ENCODE peak calls at places on chromosomes 16 and 17, in four cellular contexts. Z, I, L and K are unnamed samples.

GRCh38 chr16:80051040-80051439 is 450.5 kb upstream of the MAF start:
- DNase-seq in Z (no peak), I (no peak), L (no peak), K (no peak)

GRCh38 chr16:20883554-20884239 is 16.5 kb downstream of the DCUN1D3 start:
- DNase-seq in Z (peak), I (no peak), L (no peak), K (no peak)

GRCh38 chr17:44924107-44924544 is 8.8 kb upstream of the GFAP start:
- DNase-seq in Z (no peak), I (no peak), L (no peak), K (no peak)

GRCh38 chr17:33016920-33017319 is 25.3 kb downstream of the SPACA3 start:
- DNase-seq in Z (no peak), I (no peak), L (no peak), K (no peak)

GRCh38 chr17:15081008-15081407 is 184.1 kb downstream of the PMP22 start:
- DNase-seq in Z (no peak), I (no peak), L (no peak), K (no peak)

GRCh38 chr16:57284206-57284951 is at the start of gene PLLP:
- DNase-seq in Z (no peak), I (no peak), L (peak), K (peak)

GRCh38 chr17:83203472-83204221 is 124.2 kb downstream of the METRNL start:
- DNase-seq in Z (peak), I (no peak), L (no peak), K (peak)

GRCh38 chr17:78127888-78128615 is 503 bp downstream of the TMC6 start:
- DNase-seq in Z (no peak), I (no peak), L (no peak), K (no peak)

GRCh38 chr16:85699224-85699558 is 10.4 kb upstream of the GINS2 start:
- DNase-seq in Z (no peak), I (no peak), L (no peak), K (no peak)

GRCh38 chr17:29760771-29761682 is 138.3 kb upstream of the CORO6 start:
- DNase-seq in Z (peak), I (peak), L (peak), K (peak)

GRCh38 chr16:81403601-81404391 is 40.8 kb upstream of the CMIP start:
- DNase-seq in Z (peak), I (no peak), L (peak), K (peak)

GRCh38 chr17:45382982-45383381 is 49.7 kb downstream of the ARHGAP27 start:
- DNase-seq in Z (no peak), I (no peak), L (no peak), K (no peak)

GRCh38 chr17:60142872-60143499 is 6.8 kb upstream of the CA4 start:
- DNase-seq in Z (peak), I (peak), L (peak), K (peak)

GRCh38 chr17:71821512-71821911 is 299.3 kb upstream of the SOX9 start:
- DNase-seq in Z (peak), I (no peak), L (no peak), K (no peak)

GRCh38 chr16:27735031-27735430 is 185.1 kb downstream of the KATNIP start:
- DNase-seq in Z (no peak), I (no peak), L (no peak), K (no peak)

GRCh38 chr17:81251943-81252301 is 12.8 kb downstream of the NDUFAF8 start:
- DNase-seq in Z (no peak), I (no peak), L (no peak), K (no peak)

GRCh38 chr17:46191332-46192210 is 1.7 kb downstream of the KANSL1 start:
- DNase-seq in Z (no peak), I (no peak), L (peak), K (peak)

GRCh38 chr17:60421273-60422161 is 772 bp upstream of the CHCT1 start:
- DNase-seq in Z (peak), I (no peak), L (peak), K (peak)

GRCh38 chr17:21287703-21288449 is 3.4 kb downstream of the MAP2K3 start:
- DNase-seq in Z (peak), I (peak), L (peak), K (peak)

GRCh38 chr17:58414596-58414997 is 2.7 kb downstream of the RNF43 start:
- DNase-seq in Z (no peak), I (no peak), L (no peak), K (no peak)

GRCh38 chr17:58416937-58417299 is 416 bp downstream of the RNF43 start:
- DNase-seq in Z (no peak), I (no peak), L (no peak), K (no peak)

GRCh38 chr17:58413684-58414083 is 3.6 kb downstream of the RNF43 start:
- DNase-seq in Z (no peak), I (no peak), L (no peak), K (no peak)

GRCh38 chr17:58416396-58416795 is 938 bp downstream of the RNF43 start:
- DNase-seq in Z (no peak), I (no peak), L (no peak), K (no peak)

GRCh38 chr17:58415371-58416055 is 1.8 kb downstream of the RNF43 start:
- DNase-seq in Z (no peak), I (no peak), L (no peak), K (no peak)
- H3K4me3 ChIP-seq in Z (no peak), I (no peak), L (no peak), K (no peak)

GRCh38 chr17:74736423-74737298 is at the start of gene RAB37:
- DNase-seq in Z (peak), I (no peak), L (peak), K (peak)
- H3K4me3 ChIP-seq in Z (no peak), I (no peak), L (no peak), K (no peak)

DNA sequence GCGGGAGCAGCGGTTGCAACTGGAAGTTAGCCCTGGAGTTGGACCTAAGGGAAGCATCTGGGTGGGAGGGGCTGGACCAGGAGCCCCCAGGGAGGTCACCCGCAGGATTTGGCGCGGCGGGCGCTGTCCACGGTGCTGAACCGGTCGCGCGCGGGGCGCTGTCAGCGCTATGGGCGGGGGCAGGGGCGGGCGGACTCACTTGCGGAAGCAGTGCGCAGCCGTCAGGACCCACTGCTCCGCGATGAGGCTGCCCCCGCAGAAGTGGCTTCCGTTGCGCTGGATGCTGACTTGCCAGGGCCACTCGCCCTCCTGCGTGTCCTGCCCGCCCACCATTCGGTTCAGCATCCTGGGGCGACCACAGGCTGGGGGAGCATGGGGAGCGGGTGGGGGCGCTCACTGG is 4.5 kb downstream of the PRSS27 start:
- DNase-seq in Z (peak), I (no peak), L (peak), K (peak)
- H3K4me3 ChIP-seq in Z (no peak), I (no peak), L (no peak), K (no peak)

GRCh38 chr17:337022-337420 is 15.6 kb downstream of the RPH3AL start:
- DNase-seq in Z (no peak), I (no peak), L (no peak), K (no peak)
- H3K4me3 ChIP-seq in Z (no peak), I (no peak), L (no peak), K (no peak)

DNA sequence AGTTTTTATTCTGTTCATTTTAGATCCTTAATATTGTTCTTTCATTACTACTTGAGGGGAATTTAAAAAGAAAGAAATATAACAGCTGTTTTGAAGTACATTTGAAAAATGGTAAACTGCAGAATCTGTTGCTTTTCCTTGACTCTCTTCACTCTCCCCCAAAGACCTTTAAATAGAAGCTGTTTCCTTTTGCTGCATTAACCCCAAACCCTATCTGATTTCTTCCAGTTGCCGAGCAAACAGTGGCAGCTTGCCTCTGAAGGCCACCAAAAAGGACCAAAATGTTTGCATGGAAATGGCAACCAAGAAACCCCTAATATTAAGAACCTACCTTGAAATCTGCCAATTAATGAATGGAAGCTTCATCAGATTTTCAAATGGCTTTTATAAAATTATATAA is 37.1 kb downstream of the PRKCA start:
- DNase-seq in Z (no peak), I (no peak), L (no peak), K (no peak)
- H3K4me3 ChIP-seq in Z (no peak), I (no peak), L (no peak), K (no peak)

DNA sequence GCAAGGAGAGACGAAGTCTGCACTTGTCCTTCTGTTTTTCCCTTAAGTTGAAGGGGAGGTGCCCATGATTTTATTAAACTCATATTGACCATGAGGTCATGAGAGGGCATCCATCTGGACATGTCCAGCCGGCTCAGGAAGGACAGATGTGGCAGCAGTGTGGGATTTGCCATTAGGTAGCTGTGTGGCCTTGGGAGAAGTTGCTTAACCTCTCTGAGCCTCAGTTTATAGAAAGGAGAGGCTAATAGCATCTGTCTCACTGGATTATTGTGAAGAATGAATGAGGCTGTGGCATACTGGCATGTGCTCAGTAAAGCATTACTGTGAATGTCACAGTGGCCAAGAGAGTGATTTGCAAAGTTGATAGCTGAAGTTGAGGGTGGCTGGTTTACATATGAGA is 1.2 kb downstream of the TIMM22 start:
- DNase-seq in Z (no peak), I (no peak), L (no peak), K (no peak)
- H3K4me3 ChIP-seq in Z (peak), I (peak), L (peak), K (peak)

DNA sequence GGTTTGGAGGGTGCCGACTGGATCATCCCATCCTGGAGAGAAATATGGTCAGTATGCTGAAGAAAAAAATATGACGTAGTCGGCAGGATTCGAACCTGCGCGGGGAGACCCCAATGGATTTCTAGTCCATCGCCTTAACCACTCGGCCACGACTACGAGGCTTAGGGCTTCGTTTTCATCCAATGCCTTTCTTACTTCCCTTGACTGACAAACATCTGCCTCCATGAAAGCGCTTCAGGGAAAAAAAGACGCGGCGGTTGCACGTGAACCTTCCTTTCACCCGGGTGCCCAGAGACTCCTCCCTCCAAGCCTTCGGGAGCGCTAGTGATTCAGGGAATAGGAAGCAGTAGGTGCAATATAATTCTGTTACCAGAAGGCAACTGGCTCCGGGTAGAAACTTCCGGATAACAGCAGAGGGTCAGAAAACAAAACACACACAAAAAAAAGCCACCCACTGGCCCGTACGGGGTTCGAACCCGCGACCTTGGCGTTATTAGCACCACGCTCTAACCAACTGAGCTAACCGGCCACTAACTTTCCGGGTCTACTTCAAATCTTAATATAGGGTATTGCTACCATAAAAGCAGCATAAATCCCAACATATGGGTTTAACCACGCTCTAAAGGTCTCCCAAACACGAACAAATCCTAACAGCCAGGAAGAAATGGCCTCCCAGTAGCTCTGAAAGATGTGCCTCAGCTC is 16.3 kb upstream of the AURKB start:
- DNase-seq in Z (peak), I (no peak), L (peak), K (peak)
- H3K4me3 ChIP-seq in Z (peak), I (peak), L (peak), K (peak)

GRCh38 chr17:50269477-50270429 is 4.5 kb upstream of the TMEM92 start:
- DNase-seq in Z (peak), I (peak), L (peak), K (peak)

GRCh38 chr17:50270430-50271172 is 3.7 kb upstream of the TMEM92 start:
- DNase-seq in Z (peak), I (no peak), L (peak), K (peak)

GRCh38 chr17:50272246-50272645 is 2.0 kb upstream of the TMEM92 start:
- DNase-seq in Z (no peak), I (no peak), L (no peak), K (no peak)

GRCh38 chr17:50272711-50273653 is 1.3 kb upstream of the TMEM92 start:
- DNase-seq in Z (peak), I (no peak), L (peak), K (peak)

GRCh38 chr17:50271173-50271750 is 3.0 kb upstream of the TMEM92 start:
- DNase-seq in Z (peak), I (no peak), L (peak), K (peak)
- H3K4me3 ChIP-seq in Z (no peak), I (no peak), L (peak), K (peak)

DNA sequence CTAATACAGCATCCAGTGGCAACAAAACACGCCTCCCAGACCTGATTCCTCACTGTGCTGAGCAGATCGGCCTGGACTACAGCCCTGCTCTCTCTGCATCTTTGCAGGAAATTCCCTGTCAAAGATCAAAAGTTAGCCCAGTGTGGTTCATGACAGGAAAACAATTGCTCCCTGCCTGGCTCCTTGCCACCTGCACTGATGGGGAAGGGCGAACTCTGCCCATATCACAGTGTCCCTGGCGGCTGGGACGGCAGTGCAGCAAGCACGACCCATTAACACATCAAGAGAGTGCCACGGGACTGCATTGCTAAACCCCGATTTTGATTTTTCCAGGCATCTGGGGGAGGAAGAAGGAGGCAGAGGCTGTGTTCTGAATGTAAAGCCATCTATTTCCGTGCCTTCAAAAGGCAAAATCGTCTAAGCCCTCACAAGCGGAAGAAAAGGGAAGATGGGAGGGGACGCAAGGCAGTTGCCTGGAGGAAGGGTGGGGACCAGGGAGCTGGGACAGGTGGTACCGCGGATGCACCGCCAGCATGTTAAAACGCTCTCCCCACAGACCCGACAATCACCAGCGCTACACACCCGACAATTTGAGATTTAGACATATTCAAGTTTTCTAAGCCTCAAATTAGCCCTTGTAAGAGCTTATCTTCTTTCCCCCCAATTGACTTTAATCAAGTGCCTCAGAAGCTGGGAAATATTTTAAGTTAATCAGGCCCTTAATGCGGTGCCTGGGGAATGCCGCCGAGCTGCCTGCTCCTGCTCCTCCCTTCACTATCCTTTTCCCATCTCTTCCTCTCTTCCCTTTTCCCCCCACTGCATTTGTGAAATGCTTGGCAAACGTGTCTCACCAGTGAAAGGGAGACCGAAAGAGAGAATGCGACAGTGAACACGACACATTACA is 238.8 kb upstream of the CDH5 start:
- DNase-seq in Z (no peak), I (no peak), L (no peak), K (peak)
- H3K4me3 ChIP-seq in Z (no peak), I (no peak), L (no peak), K (no peak)

GRCh38 chr16:49557070-49557446 is 183.5 kb downstream of the C16orf78 start:
- DNase-seq in Z (no peak), I (no peak), L (no peak), K (no peak)

GRCh38 chr16:49562228-49562627 is 188.6 kb downstream of the C16orf78 start:
- DNase-seq in Z (no peak), I (no peak), L (no peak), K (no peak)

GRCh38 chr16:49558451-49558850 is 184.8 kb downstream of the C16orf78 start:
- DNase-seq in Z (no peak), I (no peak), L (no peak), K (no peak)

GRCh38 chr16:49559242-49559641 is 185.6 kb downstream of the C16orf78 start:
- DNase-seq in Z (no peak), I (no peak), L (no peak), K (no peak)

GRCh38 chr16:49560018-49560830 is 186.6 kb downstream of the C16orf78 start:
- DNase-seq in Z (peak), I (no peak), L (no peak), K (no peak)
- H3K4me3 ChIP-seq in Z (no peak), I (no peak), L (no peak), K (no peak)